ENCODE peak calls at places on chromosomes 13 and 19, in five cellular contexts. R is CD8-positive, alpha-beta memory T cell; Y is endothelial cell; O is right atrium auricular region; Q is breast epithelium. Z is an unnamed sample.

GRCh38 chr13:112545866-112546265 is 42.1 kb downstream of the TUBGCP3 start:
- DNase-seq in R (no peak), Y (no peak), O (no peak), Q (no peak), Z (peak; percentile 63)

GRCh38 chr13:98549006-98549727 is 27.7 kb downstream of the STK24 start:
- DNase-seq in R (no peak), Y (no peak), O (no peak), Q (no peak), Z (peak; percentile 73)

GRCh38 chr19:3398900-3399278 is 32.5 kb downstream of the NFIC start:
- DNase-seq in R (no peak), Y (no peak), O (no peak), Q (no peak), Z (no peak)

GRCh38 chr19:1847684-1848398 is 442 bp downstream of the REXO1 start:
- DNase-seq in R (no peak), Y (peak; percentile 71), O (no peak), Q (no peak), Z (no peak)

GRCh38 chr13:93535256-93535655 is 308.6 kb downstream of the GPC6 start:
- DNase-seq in R (no peak), Y (no peak), O (no peak), Q (no peak), Z (no peak)

GRCh38 chr13:40660692-40661091 is 5.7 kb downstream of the FOXO1 start:
- DNase-seq in R (no peak), Y (no peak), O (no peak), Q (no peak), Z (no peak)

GRCh38 chr19:10766681-10767201 is 48.9 kb downstream of the DNM2 start:
- DNase-seq in R (no peak), Y (no peak), O (no peak), Q (no peak), Z (no peak)

GRCh38 chr13:100738176-100738855 is 63.7 kb upstream of the TMTC4 start:
- DNase-seq in R (no peak), Y (no peak), O (no peak), Q (no peak), Z (no peak)

GRCh38 chr19:42253245-42254082 is 1.5 kb downstream of the ERF start:
- DNase-seq in R (peak; percentile 68), Y (peak; percentile 79), O (no peak), Q (peak; percentile 66), Z (no peak)

GRCh38 chr13:59374720-59375119 is 789.0 kb downstream of the DIAPH3 start:
- DNase-seq in R (no peak), Y (no peak), O (no peak), Q (no peak), Z (no peak)